ENCODE peak calls at places on chromosomes 6 and 20, in five cellular contexts. D is progenitor cell of endocrine pancreas, Z is GF-D8, U is activated T-cell treated with anti-CD3 and anti-CD28 coated beads for 1 hour, J is mucosa of descending colon. C is an unnamed sample.

GRCh38 chr20:5510446-5510845 is 193.7 kb upstream of the PROKR2 start:
- DNase-seq in D (peak), Z (no peak), U (no peak), J (no peak), C (no peak)

GRCh38 chr6:169789944-169790927 is 38.8 kb downstream of the ERMARD start:
- DNase-seq in D (peak), Z (no peak), U (peak), J (peak), C (peak)

GRCh38 chr6:78611886-78612480 is 255.4 kb upstream of the IRAK1BP1 start:
- DNase-seq in D (no peak), Z (no peak), U (no peak), J (no peak), C (no peak)

GRCh38 chr20:44011251-44011940 is 96.7 kb downstream of the TOX2 start:
- DNase-seq in D (no peak), Z (no peak), U (no peak), J (no peak), C (no peak)

GRCh38 chr6:47241742-47242482 is 67.8 kb downstream of the TNFRSF21 start:
- DNase-seq in D (no peak), Z (no peak), U (no peak), J (no peak), C (no peak)

GRCh38 chr6:43285415-43285814 is 12.6 kb upstream of the SLC22A7 start:
- DNase-seq in D (no peak), Z (no peak), U (no peak), J (no peak), C (no peak)

GRCh38 chr6:92681401-92681800 is 738.0 kb downstream of the EPHA7 start:
- DNase-seq in D (no peak), Z (no peak), U (no peak), J (no peak), C (no peak)

GRCh38 chr6:41688256-41688965 is 47.0 kb downstream of the TFEB start:
- DNase-seq in D (no peak), Z (no peak), U (no peak), J (no peak), C (no peak)

GRCh38 chr20:6492396-6493055 is 275.0 kb upstream of the BMP2 start:
- DNase-seq in D (no peak), Z (no peak), U (no peak), J (no peak), C (no peak)

GRCh38 chr6:24777227-24777626 is 2.5 kb downstream of the GMNN start:
- DNase-seq in D (no peak), Z (no peak), U (no peak), J (no peak), C (no peak)

GRCh38 chr6:168706471-168707177 is 265.6 kb downstream of the SMOC2 start:
- DNase-seq in D (no peak), Z (no peak), U (no peak), J (no peak), C (no peak)

GRCh38 chr6:126811307-126811706 is 307.2 kb upstream of the RSPO3 start:
- DNase-seq in D (no peak), Z (no peak), U (no peak), J (no peak), C (no peak)

GRCh38 chr6:20427856-20428255 is 26.2 kb downstream of the E2F3 start:
- DNase-seq in D (no peak), Z (no peak), U (no peak), J (no peak), C (no peak)

GRCh38 chr6:3205913-3206312 is 21.5 kb downstream of the TUBB2B start:
- DNase-seq in D (no peak), Z (no peak), U (no peak), J (no peak), C (no peak)

GRCh38 chr6:163341224-163341623 is 73.3 kb upstream of the QKI start:
- DNase-seq in D (no peak), Z (no peak), U (no peak), J (no peak), C (no peak)

GRCh38 chr6:82738773-82739172 is 326.9 kb downstream of the UBE3D start:
- DNase-seq in D (no peak), Z (no peak), U (no peak), J (no peak), C (no peak)